ENCODE peak calls at places on chromosomes 4 and X, in six cellular contexts. P, E, T, L, Y and N are unnamed samples.

GRCh38 chr4:793109-793861 is 32.6 kb downstream of the CPLX1 start:
- DNase-seq in Y (no peak), P (no peak), E (no peak), T (no peak), L (no peak), N (no peak)

GRCh38 chr4:153169811-153170210 is 34.4 kb upstream of the TRIM2 start:
- DNase-seq in P (no peak), E (no peak), L (no peak), Y (no peak), T (no peak), N (no peak)

GRCh38 chr4:57061395-57061794 is 48.8 kb downstream of the IGFBP7 start:
- DNase-seq in E (no peak), Y (no peak), L (no peak), P (no peak), T (no peak), N (no peak)

GRCh38 chrX:109448539-109448938 is 33.3 kb downstream of the GUCY2F start:
- DNase-seq in P (no peak), T (no peak), Y (no peak), L (no peak), E (no peak), N (no peak)

GRCh38 chrX:34810364-34810763 is 132.2 kb upstream of the FAM47B start:
- DNase-seq in L (no peak), Y (no peak), T (no peak), P (no peak), E (no peak), N (no peak)

GRCh38 chr4:144583658-144584057 is 62.3 kb upstream of the HHIP start:
- DNase-seq in T (no peak), E (no peak), L (no peak), Y (no peak), P (no peak), N (no peak)

GRCh38 chr4:102734591-102735385 is 26.0 kb downstream of the MANBA start:
- DNase-seq in T (no peak), Y (no peak), L (peak; percentile 39), P (peak; percentile 65), E (peak; percentile 25), N (peak; percentile 15)

GRCh38 chrX:66635360-66635759 is 3.5 kb downstream of the EDA2R start:
- DNase-seq in T (no peak), L (no peak), Y (no peak), E (no peak), P (no peak), N (no peak)

GRCh38 chrX:150362599-150363481 is at the start of gene MAMLD1:
- DNase-seq in E (peak; percentile 16), T (peak; percentile 41), Y (no peak), P (no peak), L (no peak), N (no peak)

GRCh38 chrX:136742721-136743379 is 37.9 kb downstream of the ARHGEF6 start:
- DNase-seq in T (no peak), L (no peak), P (no peak), E (no peak), Y (no peak), N (no peak)

GRCh38 chrX:155094468-155095061 is 23.3 kb downstream of the BRCC3 start:
- DNase-seq in L (no peak), P (peak; percentile 20), T (peak; percentile 26), Y (no peak), E (no peak), N (no peak)

GRCh38 chrX:129523076-129524055 is at the start of gene SMARCA1:
- DNase-seq in Y (no peak), P (peak; percentile 65), T (peak; percentile 11), L (no peak), E (peak; percentile 18), N (peak; percentile 9)

GRCh38 chr4:5142726-5143125 is 91.4 kb downstream of the STK32B start:
- DNase-seq in P (peak; percentile 20), Y (no peak), E (no peak), L (no peak), T (peak; percentile 26), N (no peak)

GRCh38 chr4:19727141-19727540 is 524.6 kb upstream of the SLIT2 start:
- DNase-seq in L (no peak), E (no peak), T (no peak), Y (no peak), P (no peak), N (no peak)

GRCh38 chr4:19728773-19729172 is 522.9 kb upstream of the SLIT2 start:
- DNase-seq in T (no peak), P (no peak), L (no peak), E (no peak), Y (no peak), N (no peak)

GRCh38 chr4:19735012-19735411 is 516.7 kb upstream of the SLIT2 start:
- DNase-seq in T (no peak), Y (no peak), P (no peak), L (no peak), E (no peak), N (no peak)

GRCh38 chr4:19725130-19725529 is 526.6 kb upstream of the SLIT2 start:
- DNase-seq in L (no peak), T (no peak), P (no peak), Y (no peak), E (no peak), N (no peak)

DNA sequence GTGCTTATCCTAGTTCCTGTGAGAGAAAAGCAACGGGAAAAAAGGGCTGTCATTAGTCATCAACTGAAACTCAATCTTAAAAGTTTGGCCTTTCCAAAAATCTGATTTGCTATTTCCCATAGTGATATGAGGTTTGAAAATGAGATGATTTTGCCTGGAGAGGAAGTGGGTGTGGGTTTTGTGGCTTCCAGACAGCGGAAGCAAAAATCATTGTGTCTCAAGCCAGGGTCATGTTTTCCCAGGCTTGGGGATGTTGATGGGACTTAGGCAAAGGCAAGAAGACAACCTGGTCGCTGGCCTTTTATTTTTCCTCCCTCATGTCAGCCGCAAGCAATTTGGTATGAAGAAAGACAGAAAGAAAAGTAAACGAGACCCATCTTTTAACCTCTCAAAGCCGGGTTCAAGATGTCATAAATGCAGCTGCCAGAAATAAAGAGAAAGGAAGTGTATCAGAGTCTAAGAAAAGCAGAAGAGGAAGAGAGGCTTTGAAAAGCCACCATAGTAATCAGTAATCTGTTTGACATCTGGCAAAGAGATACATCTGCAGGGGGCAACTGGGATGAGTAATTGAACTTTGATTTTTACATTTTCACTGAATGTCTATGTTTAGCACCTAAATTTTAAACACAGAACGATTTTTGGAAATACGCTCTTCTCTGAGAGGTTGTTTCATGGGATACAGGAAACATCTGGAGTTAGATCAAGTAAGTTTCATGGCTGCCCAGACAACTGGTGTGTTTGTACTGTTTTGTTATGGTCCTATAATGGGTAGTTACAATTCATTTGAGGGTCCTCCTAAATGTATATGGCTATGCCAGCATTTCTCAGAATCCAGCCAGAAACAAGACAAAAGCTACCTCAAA is 521.6 kb upstream of the SLIT2 start:
- DNase-seq in Y (no peak), P (no peak), E (no peak), L (no peak), T (no peak), N (no peak)
- TF ChIP-seq POLR2A in Y (no peak), P (no peak), E (no peak), L (no peak), T (no peak), N (no peak)

DNA sequence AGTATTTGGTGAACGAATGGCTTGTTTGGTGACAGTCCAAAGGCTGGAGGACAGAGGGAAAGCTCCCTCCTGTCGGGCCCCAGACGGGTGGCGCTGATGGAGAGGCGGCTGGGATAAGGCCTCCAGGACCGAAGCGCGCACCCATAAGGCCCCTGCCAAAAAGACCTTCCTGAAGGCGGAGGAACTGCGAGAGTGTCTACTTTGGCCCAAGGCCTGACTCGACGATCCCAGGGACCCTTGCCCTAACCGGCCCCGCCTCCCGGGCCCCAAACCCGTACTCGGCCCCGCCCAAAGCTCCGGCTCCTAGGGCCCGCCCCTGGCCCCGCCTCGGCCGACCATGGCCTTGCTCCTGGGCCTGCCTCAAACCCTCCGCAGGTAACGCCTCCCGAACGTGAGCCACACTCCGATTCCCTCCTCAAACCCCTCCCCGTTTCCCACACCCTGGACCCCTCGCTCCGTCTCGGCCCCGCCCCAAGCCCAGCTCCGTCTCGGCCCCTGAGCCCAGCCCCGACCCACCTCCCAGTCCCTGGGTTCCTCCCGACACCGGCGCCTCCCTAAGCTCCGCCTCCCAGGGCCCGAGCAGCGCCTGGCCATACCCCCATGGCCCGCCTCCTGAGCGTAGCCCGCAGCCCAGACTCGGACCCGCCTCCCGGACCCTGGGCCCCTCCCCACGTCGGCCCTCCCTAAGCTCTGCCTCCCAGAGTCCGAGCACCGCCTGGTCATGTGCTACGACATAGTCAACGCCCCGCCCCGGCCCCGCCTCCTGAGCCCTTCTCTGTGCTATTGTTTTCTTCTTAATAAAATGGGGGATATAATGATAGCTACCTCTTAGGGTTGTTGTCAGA is 90.0 kb upstream of the DRD5 start:
- DNase-seq in Y (peak; percentile 92), P (peak; percentile 83), L (peak; percentile 25), E (peak; percentile 74), T (peak; percentile 95), N (peak; percentile 71)
- TF ChIP-seq POLR2AphosphoS5 in Y (no peak), P (no peak), L (no peak), E (no peak), T (no peak), N (no peak)

GRCh38 chrX:65608021-65608420 is 59.4 kb upstream of the MSN start:
- DNase-seq in Y (no peak), L (no peak), T (no peak), P (no peak), E (no peak), N (no peak)
- TF ChIP-seq TAF1 in Y (no peak), L (no peak), T (no peak), P (no peak), E (no peak), N (no peak)

DNA sequence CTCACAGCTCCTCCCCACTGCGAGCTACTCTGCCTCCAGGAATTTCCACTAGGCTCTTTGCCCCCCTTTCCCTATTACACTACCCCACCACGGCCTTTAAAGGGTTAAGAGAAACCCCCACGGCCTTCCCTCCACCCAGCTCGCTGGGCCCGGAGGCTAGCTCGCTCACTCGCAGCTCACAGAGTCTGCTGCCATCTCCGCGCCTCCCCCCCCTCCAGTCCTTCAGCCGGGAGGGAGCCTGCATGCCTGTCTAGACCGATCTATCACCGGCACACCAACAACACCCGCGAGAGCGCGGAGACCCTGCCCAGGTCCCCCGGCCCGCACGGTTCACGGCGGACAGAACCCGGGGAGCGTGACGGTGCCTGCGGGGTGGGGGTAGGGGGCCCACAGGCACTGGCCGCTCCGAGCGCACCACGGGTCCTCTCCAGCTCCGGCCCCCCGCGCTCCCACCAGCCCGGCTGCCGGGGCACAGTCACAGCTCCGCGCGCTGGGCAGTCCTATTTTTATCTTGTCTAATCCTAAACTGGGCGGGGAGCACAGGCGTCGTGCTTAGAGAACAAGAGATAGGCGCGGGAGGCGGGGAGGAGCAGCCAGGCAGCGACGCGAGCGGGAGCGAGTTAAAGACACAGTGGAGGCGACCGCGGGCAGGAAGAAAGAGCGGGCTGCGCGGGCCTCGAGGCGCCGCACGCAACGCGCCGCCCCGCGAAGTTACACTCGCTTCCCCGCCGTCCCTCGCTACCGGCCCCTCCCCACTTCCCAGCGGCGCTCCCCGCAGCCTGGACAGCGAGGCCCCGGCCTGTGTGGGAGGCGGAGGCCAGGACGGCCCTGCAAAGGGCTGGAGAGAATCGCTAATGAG is 3.5 kb downstream of the BCOR start:
- DNase-seq in E (no peak), Y (no peak), L (no peak), T (no peak), P (no peak), N (no peak)
- TF ChIP-seq POLR2A in E (no peak), Y (no peak), L (no peak), T (no peak), P (no peak), N (no peak)

GRCh38 chr4:185566972-185567749 is 31.9 kb upstream of the PDLIM3 start:
- DNase-seq in T (no peak), P (peak; percentile 78), E (no peak), L (no peak), Y (no peak), N (no peak)
- TF ChIP-seq POLR2AphosphoS5 in T (no peak), P (no peak), E (no peak), L (no peak), Y (no peak), N (no peak)

GRCh38 chrX:153469811-153470410 is 465 bp downstream of the HAUS7 start:
- DNase-seq in L (no peak), T (peak; percentile 65), E (no peak), P (no peak), Y (no peak), N (no peak)
- TF ChIP-seq TAF1 in L (no peak), T (no peak), E (no peak), P (no peak), Y (no peak), N (no peak)